ENCODE peak calls at places on chromosomes 11 and 22, in ten cellular contexts. H is lower leg skin, J is GM12891, Z is A549, V is H54, F is prostate gland, D is heart left ventricle, Q is breast epithelium, P is IMR-90, G is transverse colon. N is an unnamed sample.

GRCh38 chr11:61056566-61056965 is 45.7 kb upstream of the CD5 start:
- DNase-seq in G (no peak), J (no peak), H (no peak), F (no peak), Q (no peak), D (no peak), Z (no peak), P (no peak), V (no peak), N (no peak)

GRCh38 chr22:17083811-17084540 is 824 bp upstream of the IL17RA start:
- DNase-seq in Q (no peak), F (no peak), V (no peak), H (no peak), J (no peak), Z (no peak), P (no peak), D (no peak), G (no peak), N (no peak)

GRCh38 chr22:44882226-44882905 is 127.4 kb downstream of the PHF21B start:
- DNase-seq in H (no peak), Q (peak; percentile 19), D (no peak), G (no peak), V (no peak), J (no peak), P (no peak), Z (no peak), F (no peak), N (no peak)

GRCh38 chr22:25012743-25013142 is 60.2 kb downstream of the KIAA1671 start:
- DNase-seq in D (no peak), H (no peak), F (no peak), V (no peak), Z (no peak), Q (no peak), J (no peak), G (no peak), P (no peak), N (no peak)

GRCh38 chr22:46576556-46577351 is 39.3 kb upstream of the CELSR1 start:
- DNase-seq in G (peak; percentile 66), D (peak; percentile 83), P (peak; percentile 35), F (no peak), V (peak; percentile 58), Q (no peak), H (no peak), Z (peak; percentile 23), J (peak; percentile 90), N (peak; percentile 57)

GRCh38 chr22:46525681-46526483 is 11.5 kb downstream of the CELSR1 start:
- DNase-seq in J (no peak), G (no peak), D (no peak), Z (no peak), P (no peak), H (no peak), Q (no peak), F (peak; percentile 79), V (no peak), N (no peak)

GRCh38 chr11:114719562-114719961 is 41.2 kb downstream of the NXPE2 start:
- DNase-seq in J (no peak), V (no peak), Q (no peak), D (no peak), P (no peak), H (no peak), Z (no peak), G (no peak), F (no peak), N (no peak)

GRCh38 chr11:39327302-39327701 is 2132.2 kb downstream of the LRRC4C start:
- DNase-seq in J (no peak), P (no peak), D (no peak), Q (no peak), F (no peak), Z (no peak), V (no peak), G (no peak), H (no peak), N (no peak)

GRCh38 chr11:33325456-33325855 is 68.3 kb downstream of the HIPK3 start:
- DNase-seq in H (no peak), V (no peak), Q (no peak), J (no peak), P (no peak), D (no peak), Z (no peak), F (no peak), G (no peak), N (no peak)

GRCh38 chr11:9569588-9570164 is 3.8 kb upstream of the WEE1 start:
- DNase-seq in V (no peak), J (no peak), P (no peak), Q (no peak), F (no peak), D (no peak), Z (no peak), G (no peak), H (no peak), N (no peak)

GRCh38 chr11:9570313-9570712 is 3.2 kb upstream of the WEE1 start:
- DNase-seq in Q (no peak), G (no peak), J (no peak), V (no peak), D (no peak), Z (no peak), P (no peak), H (no peak), F (no peak), N (no peak)

GRCh38 chr11:9568161-9568853 is 5.2 kb upstream of the WEE1 start:
- DNase-seq in D (no peak), H (no peak), V (no peak), G (no peak), Z (no peak), F (no peak), P (peak; percentile 28), J (no peak), Q (no peak), N (no peak)

GRCh38 chr11:9567401-9567800 is 6.1 kb upstream of the WEE1 start:
- DNase-seq in G (no peak), V (no peak), D (no peak), F (no peak), J (no peak), H (no peak), Z (no peak), P (no peak), Q (no peak), N (no peak)

GRCh38 chr11:9568854-9569587 is 4.4 kb upstream of the WEE1 start:
- DNase-seq in Z (peak; percentile 50), F (peak; percentile 86), D (no peak), G (peak; percentile 86), V (peak; percentile 38), P (peak; percentile 89), Q (peak; percentile 82), J (no peak), H (peak; percentile 86), N (peak; percentile 70)
- TF ChIP-seq POLR2A in Z (no peak), F (peak; percentile 50), D (peak; percentile 61), G (peak; percentile 63), V (no peak), P (peak; percentile 86), Q (peak; percentile 71), J (no peak), H (no peak), N (no peak)

GRCh38 chr11:12377824-12378593 is 638 bp downstream of the PARVA start:
- DNase-seq in Q (peak; percentile 80), H (peak; percentile 59), Z (peak; percentile 50), G (peak; percentile 86), D (peak; percentile 83), F (peak; percentile 58), V (peak; percentile 69), J (no peak), P (peak; percentile 71), N (no peak)
- TF ChIP-seq POLR2A in Q (no peak), H (no peak), Z (peak; percentile 10), G (peak; percentile 17), D (no peak), F (no peak), V (no peak), J (no peak), P (peak; percentile 82), N (no peak)

DNA sequence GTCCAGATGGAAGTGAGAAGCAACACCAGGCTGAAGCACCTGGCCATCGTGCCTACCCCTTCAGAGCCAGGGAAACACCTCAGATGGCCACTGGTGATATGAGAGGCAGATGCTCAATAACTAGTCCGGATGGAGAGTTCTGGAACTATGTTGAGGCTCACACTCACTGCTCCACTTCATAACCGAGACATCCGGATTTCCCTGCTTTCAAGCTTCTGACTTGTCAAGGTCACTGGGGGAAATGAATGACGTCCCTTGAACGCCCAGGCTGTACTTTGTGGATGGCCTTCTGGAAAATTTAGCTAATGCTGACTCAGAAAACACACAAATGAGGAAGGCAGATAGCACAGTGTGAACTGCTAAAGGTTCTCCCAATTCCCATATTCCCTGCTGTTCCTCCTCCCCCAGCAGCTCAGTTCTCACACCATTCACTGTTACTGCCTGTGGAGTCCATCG is at the start of gene LYVE1:
- DNase-seq in H (peak; percentile 49), Q (no peak), P (no peak), G (peak; percentile 11), D (no peak), Z (no peak), V (no peak), J (no peak), F (no peak), N (no peak)
- TF ChIP-seq POLR2A in H (no peak), Q (no peak), P (no peak), G (no peak), D (no peak), Z (no peak), V (no peak), J (no peak), F (no peak), N (no peak)

GRCh38 chr11:76785513-76785912 is 2.4 kb downstream of the TSKU start:
- DNase-seq in J (no peak), Z (no peak), P (no peak), D (no peak), G (no peak), Q (no peak), V (no peak), H (no peak), F (no peak), N (peak; percentile 37)

GRCh38 chr11:76781861-76782500 is 1.2 kb upstream of the TSKU start:
- DNase-seq in P (no peak), D (no peak), F (peak; percentile 64), G (peak; percentile 53), J (no peak), Z (no peak), Q (no peak), V (no peak), H (no peak), N (no peak)

GRCh38 chr11:76783901-76784813 is 1.0 kb downstream of the TSKU start:
- DNase-seq in D (peak; percentile 75), V (peak; percentile 79), F (peak; percentile 50), J (no peak), H (no peak), G (peak; percentile 45), Z (no peak), P (peak; percentile 84), Q (peak; percentile 63), N (peak; percentile 81)

GRCh38 chr11:76782526-76783293 is 446 bp upstream of the TSKU start:
- DNase-seq in F (peak; percentile 83), G (peak; percentile 92), Z (peak; percentile 87), J (no peak), P (peak; percentile 98), H (peak; percentile 86), V (peak; percentile 87), D (peak; percentile 92), Q (peak; percentile 76), N (peak; percentile 89)

DNA sequence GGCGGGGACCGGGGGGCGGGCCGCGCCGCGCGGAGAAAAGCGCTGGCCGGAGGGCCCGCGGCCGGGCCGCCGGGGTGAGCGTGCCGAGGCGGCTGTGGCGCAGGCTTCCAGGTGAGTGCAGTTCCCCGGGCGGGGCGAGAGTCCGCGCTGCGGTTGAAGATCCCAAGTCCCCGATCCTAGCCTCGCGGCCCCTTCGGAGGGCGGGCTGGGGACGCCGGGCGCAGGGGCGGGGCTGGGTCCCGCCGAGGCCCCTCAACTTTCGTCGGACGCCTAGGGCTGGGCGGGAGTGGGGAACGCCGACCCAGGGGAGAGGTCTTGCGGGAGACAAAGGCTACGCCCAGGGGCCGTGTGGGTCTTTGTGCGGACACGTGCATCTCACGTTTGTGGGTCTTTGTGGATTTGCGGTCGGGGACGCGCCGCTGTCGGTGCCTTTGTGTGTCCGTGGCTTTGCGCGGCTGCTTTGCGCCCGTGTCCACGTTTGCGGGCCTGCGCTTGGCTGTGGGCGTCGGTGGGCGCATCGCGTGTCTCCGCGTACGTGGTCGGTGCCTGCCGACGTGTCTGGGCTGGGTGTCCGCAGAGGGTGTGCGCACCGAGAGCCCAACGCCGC is at the start of gene TSKU:
- DNase-seq in J (peak; percentile 70), P (no peak), Q (no peak), H (no peak), G (no peak), D (no peak), Z (no peak), F (no peak), V (peak; percentile 44), N (peak; percentile 71)
- TF ChIP-seq POLR2A in J (no peak), P (peak; percentile 85), Q (no peak), H (no peak), G (no peak), D (peak; percentile 41), Z (peak; percentile 81), F (peak; percentile 43), V (peak; percentile 36), N (peak; percentile 38)